ENCODE peak calls at places on chromosomes 11 and 22, in six cellular contexts. One of them, this sample, is unnamed.

GRCh38 chr11:69495441-69496201 is 14.2 kb downstream of the LINC01488 start:
- DNase-seq in esophagus squamous epithelium: no peak
- DNase-seq in H9: no peak
- DNase-seq in adrenal gland: no peak
- DNase-seq in lower leg skin: no peak
- DNase-seq in nucleus accumbens: no peak
- DNase-seq in this sample: no peak

GRCh38 chr22:47039356-47039755 is 276.9 kb downstream of the TBC1D22A start:
- DNase-seq in esophagus squamous epithelium: no peak
- DNase-seq in H9: no peak
- DNase-seq in adrenal gland: no peak
- DNase-seq in lower leg skin: no peak
- DNase-seq in nucleus accumbens: no peak
- DNase-seq in this sample: no peak

GRCh38 chr11:119810478-119811232 is 81.7 kb upstream of the NECTIN1 start:
- DNase-seq in esophagus squamous epithelium: no peak
- DNase-seq in H9: no peak
- DNase-seq in adrenal gland: no peak
- DNase-seq in lower leg skin: no peak
- DNase-seq in nucleus accumbens: no peak
- DNase-seq in this sample: no peak

GRCh38 chr11:134592391-134592990 is 180.4 kb upstream of the B3GAT1 start:
- DNase-seq in esophagus squamous epithelium: no peak
- DNase-seq in H9: peak; percentile 78
- DNase-seq in adrenal gland: peak; percentile 34
- DNase-seq in lower leg skin: no peak
- DNase-seq in nucleus accumbens: no peak
- DNase-seq in this sample: no peak

GRCh38 chr11:12056112-12056511 is 47.7 kb upstream of the DKK3 start:
- DNase-seq in esophagus squamous epithelium: no peak
- DNase-seq in H9: no peak
- DNase-seq in adrenal gland: no peak
- DNase-seq in lower leg skin: no peak
- DNase-seq in nucleus accumbens: no peak
- DNase-seq in this sample: no peak

GRCh38 chr11:92314499-92314898 is 89.9 kb downstream of the FAT3 start:
- DNase-seq in esophagus squamous epithelium: no peak
- DNase-seq in H9: no peak
- DNase-seq in adrenal gland: no peak
- DNase-seq in lower leg skin: no peak
- DNase-seq in nucleus accumbens: no peak
- DNase-seq in this sample: no peak

GRCh38 chr22:29215012-29215860 is 9.5 kb downstream of the EMID1 start:
- DNase-seq in esophagus squamous epithelium: no peak
- DNase-seq in H9: no peak
- DNase-seq in adrenal gland: no peak
- DNase-seq in lower leg skin: no peak
- DNase-seq in nucleus accumbens: no peak
- DNase-seq in this sample: no peak

GRCh38 chr11:62680825-62681240 is 2.0 kb upstream of the UBXN1 start:
- DNase-seq in esophagus squamous epithelium: no peak
- DNase-seq in H9: no peak
- DNase-seq in adrenal gland: peak; percentile 74
- DNase-seq in lower leg skin: peak; percentile 71
- DNase-seq in nucleus accumbens: no peak
- DNase-seq in this sample: no peak

GRCh38 chr11:64714664-64715063 is 8.3 kb downstream of the NRXN2 start:
- DNase-seq in esophagus squamous epithelium: no peak
- DNase-seq in H9: no peak
- DNase-seq in adrenal gland: no peak
- DNase-seq in lower leg skin: no peak
- DNase-seq in nucleus accumbens: no peak
- DNase-seq in this sample: no peak

GRCh38 chr11:76823481-76824028 is 37.2 kb upstream of the ACER3 start:
- DNase-seq in esophagus squamous epithelium: no peak
- DNase-seq in H9: peak; percentile 43
- DNase-seq in adrenal gland: peak; percentile 32
- DNase-seq in lower leg skin: no peak
- DNase-seq in nucleus accumbens: no peak
- DNase-seq in this sample: no peak

GRCh38 chr11:27398413-27398780 is 35.4 kb upstream of the CCDC34 start:
- DNase-seq in esophagus squamous epithelium: no peak
- DNase-seq in H9: no peak
- DNase-seq in adrenal gland: no peak
- DNase-seq in lower leg skin: no peak
- DNase-seq in nucleus accumbens: no peak
- DNase-seq in this sample: no peak

This sample was measured in SIG-M5.